ENCODE peak calls at places on chromosomes 1 and 21, in five cellular contexts. A is HCT116, E is K562, C is endothelial cell of umbilical vein, S is A549. P is an unnamed sample.

GRCh38 chr1:154553056-154553822 is 5.2 kb downstream of the UBE2Q1 start:
- DNase-seq in A (no peak), E (no peak), C (no peak), S (no peak), P (no peak)

GRCh38 chr21:45042664-45043161 is 31.7 kb upstream of the ADARB1 start:
- DNase-seq in A (no peak), E (no peak), C (no peak), S (no peak), P (no peak)

GRCh38 chr1:3814065-3814464 is 17.8 kb upstream of the LRRC47 start:
- DNase-seq in A (no peak), E (no peak), C (no peak), S (no peak), P (no peak)

GRCh38 chr1:183840140-183840539 is 35.2 kb downstream of the RGL1 start:
- DNase-seq in A (peak), E (no peak), C (peak), S (peak), P (no peak)

GRCh38 chr1:230328342-230329015 is 97.7 kb downstream of the PGBD5 start:
- DNase-seq in A (no peak), E (no peak), C (no peak), S (peak), P (no peak)

GRCh38 chr1:109895720-109896504 is 14.7 kb upstream of the CSF1 start:
- DNase-seq in A (no peak), E (peak), C (peak), S (no peak), P (peak)

GRCh38 chr1:226985239-226985838 is 45.2 kb downstream of the COQ8A start:
- DNase-seq in A (no peak), E (no peak), C (no peak), S (no peak), P (no peak)

GRCh38 chr1:151130837-151131586 is 15.4 kb downstream of the SEMA6C start:
- DNase-seq in A (no peak), E (peak), C (peak), S (no peak), P (no peak)

GRCh38 chr1:2392071-2392442 is 416 bp downstream of the RER1 start:
- DNase-seq in A (no peak), E (peak), C (peak), S (no peak), P (no peak)

GRCh38 chr1:246608616-246609376 is 42.5 kb downstream of the CNST start:
- DNase-seq in A (peak), E (no peak), C (peak), S (peak), P (peak)

GRCh38 chr1:101025283-101025679 is 303 bp downstream of the DPH5 start:
- DNase-seq in A (no peak), E (no peak), C (no peak), S (no peak), P (peak)

GRCh38 chr1:178502330-178502714 is 5.6 kb upstream of the CLEC20A start:
- DNase-seq in A (no peak), E (no peak), C (no peak), S (no peak), P (no peak)

GRCh38 chr1:147549526-147549925 is 8.2 kb downstream of the BCL9 start:
- DNase-seq in A (no peak), E (no peak), C (no peak), S (no peak), P (no peak)

GRCh38 chr1:206448471-206448870 is 21.8 kb upstream of the IKBKE start:
- DNase-seq in A (no peak), E (no peak), C (no peak), S (no peak), P (no peak)

GRCh38 chr1:7299329-7299799 is 471.7 kb upstream of the VAMP3 start:
- DNase-seq in A (peak), E (no peak), C (peak), S (peak), P (no peak)

GRCh38 chr1:203476223-203476622 is 617 bp downstream of the PRELP start:
- DNase-seq in A (no peak), E (no peak), C (no peak), S (no peak), P (no peak)

GRCh38 chr1:236808005-236808404 is 12.9 kb downstream of the MTR start:
- DNase-seq in A (no peak), E (no peak), C (no peak), S (no peak), P (no peak)

GRCh38 chr1:86503477-86504129 is 34.9 kb downstream of the CLCA1 start:
- DNase-seq in A (no peak), E (no peak), C (no peak), S (no peak), P (no peak)

GRCh38 chr1:41919131-41919530 is 409 bp upstream of the HIVEP3 start:
- DNase-seq in A (no peak), E (no peak), C (no peak), S (no peak), P (no peak)

GRCh38 chr1:155967410-155968400 is 10.6 kb downstream of the ARHGEF2 start:
- DNase-seq in A (no peak), E (no peak), C (peak), S (no peak), P (peak)

GRCh38 chr1:108695515-108695914 is 3.4 kb downstream of the PRPF38B start:
- DNase-seq in A (no peak), E (no peak), C (no peak), S (no peak), P (no peak)

GRCh38 chr1:227094249-227094966 is 154.3 kb downstream of the COQ8A start:
- DNase-seq in A (peak), E (no peak), C (no peak), S (no peak), P (no peak)

GRCh38 chr1:62515055-62515454 is 78.2 kb downstream of the USP1 start:
- DNase-seq in A (no peak), E (no peak), C (no peak), S (no peak), P (peak)

GRCh38 chr1:153633161-153633746 is 612 bp upstream of the CHTOP start:
- DNase-seq in A (no peak), E (peak), C (no peak), S (peak), P (no peak)

GRCh38 chr21:41509733-41510132 is 1.8 kb upstream of the TMPRSS2 start:
- DNase-seq in A (no peak), E (no peak), C (no peak), S (no peak), P (no peak)

GRCh38 chr1:219206350-219206749 is 32.7 kb downstream of the LYPLAL1 start:
- DNase-seq in A (no peak), E (no peak), C (no peak), S (no peak), P (no peak)

GRCh38 chr21:41488080-41488479 is 19.9 kb downstream of the TMPRSS2 start:
- DNase-seq in A (no peak), E (no peak), C (no peak), S (no peak), P (no peak)

GRCh38 chr1:32239790-32240139 is 7.3 kb upstream of the FAM167B start:
- DNase-seq in A (no peak), E (no peak), C (no peak), S (no peak), P (no peak)

DNA sequence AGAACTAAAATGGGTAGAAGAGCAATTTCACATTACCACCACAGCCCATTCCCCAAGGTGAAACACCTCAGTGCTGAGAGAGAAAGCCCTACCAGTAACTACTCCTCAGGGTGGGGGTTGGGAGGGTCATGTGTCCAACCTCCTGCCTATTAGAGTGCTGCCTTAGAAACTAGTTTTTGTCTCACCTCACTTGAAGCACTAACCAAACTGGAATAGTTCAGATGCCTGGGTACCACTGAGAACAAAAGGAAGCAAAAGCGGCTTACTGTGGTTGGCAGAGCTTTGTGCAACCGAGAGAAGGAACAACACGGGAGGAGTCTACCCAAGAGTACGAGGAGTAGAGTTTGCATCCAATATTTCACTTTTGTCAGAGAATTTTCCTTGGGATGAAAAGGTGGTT is 1207.5 kb upstream of the ADGRL2 start:
- DNase-seq in A (no peak), E (no peak), C (no peak), S (no peak), P (no peak)
- TF ChIP-seq MAX in A (no peak), E (no peak), C (no peak), S (no peak), P (no peak)

DNA sequence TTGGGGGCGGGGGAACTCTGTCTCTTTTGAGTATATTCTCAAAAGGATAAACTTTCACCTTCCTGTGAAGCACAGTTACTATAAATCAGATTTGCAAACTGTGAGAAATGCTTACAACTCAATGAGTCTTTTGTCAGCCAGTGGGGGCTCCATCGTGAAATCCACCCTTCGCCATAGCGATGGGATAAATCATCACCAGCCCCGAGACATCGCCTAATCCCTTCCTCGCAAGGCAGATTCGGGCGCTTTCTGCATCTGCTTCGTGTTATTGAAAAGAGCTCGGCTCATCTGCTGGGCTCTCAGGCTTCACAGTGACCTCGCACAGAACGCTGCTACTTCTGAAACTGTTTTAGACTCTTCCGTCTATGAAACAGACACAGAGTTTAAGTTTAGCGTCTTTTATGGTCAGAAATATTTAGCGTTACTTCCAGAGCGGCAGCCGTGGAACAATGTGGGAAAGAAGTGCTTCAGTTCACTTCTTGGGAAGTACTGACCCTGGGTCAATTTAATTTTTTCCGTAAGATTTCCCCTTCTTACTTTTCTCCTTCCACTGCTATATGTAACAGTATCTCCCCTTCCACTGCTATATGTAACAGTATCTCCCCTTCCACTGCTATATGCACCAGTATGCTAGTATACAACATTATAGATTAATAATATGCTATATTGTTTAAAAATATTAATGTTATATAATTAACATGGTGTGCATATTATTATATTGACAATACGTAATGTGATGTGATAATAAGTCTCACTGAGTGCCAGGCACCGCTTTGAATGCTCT is 69.5 kb upstream of the ERG start:
- DNase-seq in A (no peak), E (no peak), C (no peak), S (no peak), P (no peak)
- H3K4me3 ChIP-seq in A (no peak), E (no peak), C (no peak), S (no peak), P (no peak)

GRCh38 chr21:27240901-27241300 is 274.0 kb upstream of the ADAMTS5 start:
- DNase-seq in A (no peak), E (no peak), C (no peak), S (no peak), P (no peak)
- TF ChIP-seq POLR2A in A (no peak), E (no peak), C (no peak), S (no peak), P (no peak)

DNA sequence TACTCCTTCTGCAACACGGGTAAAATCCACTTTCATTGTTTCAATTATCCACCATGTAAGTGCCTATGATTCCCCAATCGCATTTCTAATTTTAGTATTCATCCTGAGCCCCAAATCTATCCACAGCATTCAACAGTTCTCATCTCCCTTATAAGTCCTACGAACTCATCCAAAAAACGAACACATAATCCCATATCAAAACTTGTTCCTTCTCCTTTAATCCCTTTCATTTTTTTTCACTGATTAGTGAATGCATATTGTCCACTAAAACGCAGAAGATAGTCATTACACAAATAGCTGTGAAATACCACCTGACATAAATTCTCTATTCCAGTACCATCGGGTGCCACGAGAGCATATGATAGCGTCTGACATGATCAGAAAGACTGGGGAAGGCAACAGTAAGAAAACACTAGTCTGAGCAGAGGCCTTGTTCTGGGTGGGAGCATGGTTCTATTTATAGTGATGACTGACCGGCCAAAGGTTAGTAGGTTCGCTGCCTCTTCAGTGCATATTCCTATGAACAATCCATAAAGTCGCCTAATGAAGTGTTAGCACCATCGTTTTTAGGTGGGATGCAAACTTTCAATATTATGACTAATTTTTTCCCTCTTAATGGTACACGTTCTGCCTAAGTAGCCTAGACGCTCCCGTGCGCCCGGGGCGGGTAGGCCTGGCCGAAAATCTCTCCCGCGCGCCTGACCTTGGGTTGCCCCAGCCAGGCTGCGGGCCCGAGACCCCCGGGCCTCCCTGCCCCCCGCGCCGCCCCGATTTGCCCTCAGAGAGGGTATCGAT is 648 bp downstream of the ATP5PF start:
- DNase-seq in A (no peak), E (peak), C (peak), S (peak), P (peak)
- TF ChIP-seq MAX in A (no peak), E (no peak), C (no peak), S (no peak), P (no peak)

GRCh38 chr1:25727026-25727818 is 72.8 kb upstream of the SELENON start:
- DNase-seq in A (no peak), E (no peak), C (no peak), S (no peak), P (no peak)
- H3K4me3 ChIP-seq in A (no peak), E (no peak), C (no peak), S (no peak), P (no peak)

GRCh38 chr1:24912359-24913273 is 17.5 kb downstream of the RUNX3 start:
- DNase-seq in A (no peak), E (no peak), C (no peak), S (no peak), P (no peak)
- TF ChIP-seq POLR2A in A (no peak), E (no peak), C (no peak), S (no peak), P (no peak)

P was measured in NB4.